ENCODE peak calls at places on chromosomes 4 and X, in eight cellular contexts. S is Panc1, G is GM12878, Z is upper lobe of left lung, C is HCT116, H is HepG2, U is K562, A is GM23338. M is an unnamed sample.

GRCh38 chrX:38028300-38028699 is 21.9 kb downstream of the SYTL5 start:
- ATAC-seq in S (no peak), G (no peak), Z (no peak), C (no peak), H (no peak), U (no peak), A (no peak), M (no peak)

GRCh38 chrX:15384304-15384703 is at the start of gene VEGFD:
- ATAC-seq in S (no peak), G (no peak), Z (no peak), C (no peak), H (peak; percentile 88), U (no peak), A (peak; percentile 42), M (peak; percentile 51)

GRCh38 chr4:7984286-7984925 is 44.7 kb upstream of the AFAP1 start:
- ATAC-seq in S (no peak), G (no peak), Z (no peak), C (no peak), H (peak; percentile 13), U (no peak), A (peak; percentile 14), M (no peak)

GRCh38 chr4:93827272-93827947 is 1.1 kb upstream of the ATOH1 start:
- ATAC-seq in S (no peak), G (no peak), Z (no peak), C (no peak), H (no peak), U (no peak), A (peak; percentile 75), M (peak; percentile 30)

GRCh38 chr4:186934841-186935443 is 211.3 kb upstream of the FAT1 start:
- ATAC-seq in S (peak; percentile 41), G (no peak), Z (no peak), C (no peak), H (no peak), U (no peak), A (no peak), M (no peak)

GRCh38 chrX:41481264-41482109 is 34.3 kb downstream of the NYX start:
- ATAC-seq in S (no peak), G (peak; percentile 91), Z (no peak), C (peak; percentile 87), H (peak; percentile 88), U (peak; percentile 91), A (peak; percentile 89), M (no peak)

GRCh38 chrX:51802917-51803688 is 59.9 kb downstream of the GSPT2 start:
- ATAC-seq in S (peak; percentile 99), G (peak; percentile 96), Z (peak; percentile 68), C (peak; percentile 95), H (no peak), U (peak; percentile 95), A (peak; percentile 98), M (no peak)

GRCh38 chr4:169791064-169791463 is 33.3 kb upstream of the HPF1 start:
- ATAC-seq in S (no peak), G (no peak), Z (no peak), C (no peak), H (no peak), U (no peak), A (no peak), M (no peak)

GRCh38 chr4:146278986-146279385 is 64.6 kb downstream of the REELD1 start:
- ATAC-seq in S (no peak), G (no peak), Z (no peak), C (no peak), H (no peak), U (no peak), A (no peak), M (no peak)

GRCh38 chr4:108148316-108148715 is 20.4 kb downstream of the LEF1 start:
- ATAC-seq in S (no peak), G (peak; percentile 56), Z (no peak), C (no peak), H (no peak), U (peak; percentile 57), A (no peak), M (no peak)

GRCh38 chr4:81429607-81430006 is 42.1 kb downstream of the RASGEF1B start:
- ATAC-seq in S (no peak), G (no peak), Z (peak; percentile 46), C (no peak), H (no peak), U (no peak), A (no peak), M (no peak)

GRCh38 chrX:104668550-104668949 is 102.6 kb downstream of the IL1RAPL2 start:
- ATAC-seq in S (no peak), G (no peak), Z (no peak), C (no peak), H (no peak), U (no peak), A (no peak), M (no peak)

GRCh38 chrX:107728342-107729099 is 47.1 kb downstream of the TSC22D3 start:
- ATAC-seq in S (no peak), G (no peak), Z (no peak), C (no peak), H (no peak), U (no peak), A (no peak), M (no peak)

GRCh38 chrX:129768186-129768585 is 11.6 kb upstream of the SASH3 start:
- ATAC-seq in S (no peak), G (no peak), Z (no peak), C (no peak), H (no peak), U (no peak), A (no peak), M (no peak)

GRCh38 chrX:40130207-40130606 is 32.4 kb upstream of the BCOR start:
- ATAC-seq in S (peak; percentile 69), G (no peak), Z (no peak), C (peak; percentile 69), H (no peak), U (no peak), A (no peak), M (no peak)

GRCh38 chr4:138175337-138175794 is 66.8 kb downstream of the SLC7A11 start:
- ATAC-seq in S (no peak), G (no peak), Z (no peak), C (no peak), H (no peak), U (no peak), A (no peak), M (no peak)

GRCh38 chrX:131745942-131746489 is 202.1 kb downstream of the OR13H1 start:
- ATAC-seq in S (peak; percentile 62), G (peak; percentile 27), Z (no peak), C (no peak), H (no peak), U (peak; percentile 42), A (no peak), M (no peak)
- TF ChIP-seq CTCF in S (no peak), G (no peak), Z (no peak), C (no peak), H (no peak), U (no peak), A (no peak), M (no peak)

DNA sequence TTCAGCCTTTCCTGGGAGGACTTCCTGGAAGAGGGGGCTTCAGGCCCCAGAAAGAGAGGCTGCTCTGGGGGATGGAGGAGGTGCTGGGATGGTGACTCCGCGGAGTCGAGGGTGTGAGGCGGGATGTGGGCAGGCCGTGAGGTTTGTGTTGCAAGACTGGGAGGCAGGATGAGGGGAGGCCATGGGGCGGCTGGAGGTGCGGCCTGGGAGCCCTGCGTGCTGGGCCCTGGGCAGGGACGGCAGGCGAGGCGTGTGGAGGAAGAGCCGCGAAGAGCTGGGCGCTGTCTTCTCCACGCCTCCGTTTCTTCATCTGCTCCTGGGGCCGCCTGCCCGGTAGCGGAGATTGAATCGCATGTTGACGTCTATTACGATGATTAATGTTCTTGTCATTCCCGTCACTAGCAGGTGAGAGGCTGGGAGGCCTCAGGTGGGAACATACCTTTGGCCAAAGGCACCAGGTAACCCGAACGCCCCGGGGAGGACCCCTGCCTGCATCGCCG is 854 bp upstream of the FGFRL1 start:
- ATAC-seq in S (peak; percentile 57), G (peak; percentile 7), Z (peak; percentile 77), C (peak; percentile 15), H (peak; percentile 32), U (peak; percentile 53), A (peak; percentile 15), M (peak; percentile 66)
- TF ChIP-seq POLR2AphosphoS5 in S (no peak), G (no peak), Z (peak; percentile 50), C (no peak), H (no peak), U (no peak), A (no peak), M (no peak)

GRCh38 chrX:17081969-17082368 is 135.5 kb downstream of the REPS2 start:
- ATAC-seq in S (no peak), G (peak; percentile 67), Z (no peak), C (no peak), H (no peak), U (no peak), A (no peak), M (no peak)

GRCh38 chrX:17081535-17081934 is 135.1 kb downstream of the REPS2 start:
- ATAC-seq in S (no peak), G (no peak), Z (no peak), C (no peak), H (no peak), U (no peak), A (no peak), M (peak; percentile 75)

GRCh38 chrX:17075004-17075403 is 128.5 kb downstream of the REPS2 start:
- ATAC-seq in S (no peak), G (no peak), Z (no peak), C (no peak), H (no peak), U (no peak), A (no peak), M (no peak)

GRCh38 chrX:17077349-17077748 is 130.9 kb downstream of the REPS2 start:
- ATAC-seq in S (no peak), G (no peak), Z (no peak), C (no peak), H (no peak), U (no peak), A (no peak), M (no peak)

GRCh38 chrX:17078031-17078730 is 131.7 kb downstream of the REPS2 start:
- ATAC-seq in S (no peak), G (no peak), Z (no peak), C (no peak), H (no peak), U (no peak), A (no peak), M (no peak)
- H3K27ac ChIP-seq in S (no peak overlapping the region), G (no peak overlapping the region), Z (no peak overlapping the region), C (no peak overlapping the region), H (no peak overlapping the region), U (no peak overlapping the region), A (no peak overlapping the region), M (peak overlapping the region; percentile 72)

GRCh38 chr4:80128941-80129340 is 55.9 kb upstream of the ANTXR2 start:
- ATAC-seq in S (no peak), G (no peak), Z (no peak), C (no peak), H (no peak), U (no peak), A (no peak), M (no peak)

GRCh38 chr4:80125252-80126177 is 52.5 kb upstream of the ANTXR2 start:
- ATAC-seq in S (peak; percentile 52), G (peak; percentile 78), Z (no peak), C (peak; percentile 70), H (peak; percentile 54), U (peak; percentile 74), A (peak; percentile 46), M (no peak)

GRCh38 chr4:80126435-80126834 is 53.4 kb upstream of the ANTXR2 start:
- ATAC-seq in S (no peak), G (no peak), Z (no peak), C (no peak), H (no peak), U (peak; percentile 2), A (no peak), M (no peak)

GRCh38 chr4:80129785-80130184 is 56.8 kb upstream of the ANTXR2 start:
- ATAC-seq in S (no peak), G (no peak), Z (no peak), C (no peak), H (no peak), U (peak; percentile 7), A (no peak), M (no peak)

GRCh38 chr4:80127870-80128419 is 54.9 kb upstream of the ANTXR2 start:
- ATAC-seq in S (peak; percentile 6), G (no peak), Z (no peak), C (peak; percentile 13), H (no peak), U (no peak), A (no peak), M (no peak)
- TF ChIP-seq CTCF in S (no peak), G (no peak), Z (no peak), C (no peak), H (no peak), U (no peak), A (no peak), M (no peak)

M was measured in gastroesophageal sphincter.